ENCODE peak calls at places on chromosomes 13 and 19, in five cellular contexts. V is fibroblast of pulmonary artery, I is BE2C, Y is kidney epithelial cell, Z is HFF-Myc. E is an unnamed sample.

GRCh38 chr19:4456843-4457653 is 546 bp downstream of the UBXN6 start:
- DNase-seq in I (peak), Y (no peak), V (peak), Z (no peak), E (no peak)

GRCh38 chr19:45470147-45471081 is 2.6 kb downstream of the FOSB start:
- DNase-seq in Z (no peak), I (no peak), V (peak), Y (no peak), E (no peak)

GRCh38 chr13:42279080-42279479 is 7.1 kb downstream of the AKAP11 start:
- DNase-seq in Z (no peak), I (no peak), Y (no peak), V (no peak), E (no peak)

GRCh38 chr13:99911965-99912566 is 59.5 kb downstream of the ZIC5 start:
- DNase-seq in Y (no peak), Z (no peak), I (no peak), V (no peak), E (no peak)

GRCh38 chr13:71629167-71629566 is 237.8 kb downstream of the DACH1 start:
- DNase-seq in Y (no peak), V (no peak), Z (no peak), I (no peak), E (no peak)

GRCh38 chr19:14149509-14149994 is 13.2 kb upstream of the ASF1B start:
- DNase-seq in Z (no peak), Y (no peak), I (peak), V (peak), E (no peak)

GRCh38 chr19:18441804-18442788 is 4.2 kb upstream of the ISYNA1 start:
- DNase-seq in Y (no peak), V (no peak), I (no peak), Z (no peak), E (no peak)

GRCh38 chr13:30121666-30122065 is 185.7 kb downstream of the KATNAL1 start:
- DNase-seq in I (no peak), Z (no peak), V (no peak), Y (no peak), E (no peak)

GRCh38 chr19:50222691-50223438 is 19.4 kb downstream of the MYH14 start:
- DNase-seq in Y (no peak), V (no peak), Z (no peak), I (no peak), E (no peak)

GRCh38 chr13:21741396-21741795 is 70.5 kb downstream of the FGF9 start:
- DNase-seq in Y (no peak), Z (no peak), I (no peak), V (no peak), E (no peak)

GRCh38 chr13:71626396-71626795 is 240.6 kb downstream of the DACH1 start:
- DNase-seq in V (no peak), Y (no peak), I (no peak), Z (no peak), E (no peak)

GRCh38 chr13:45949161-45949560 is 97.6 kb upstream of the SIAH3 start:
- DNase-seq in I (no peak), V (no peak), Y (no peak), Z (no peak), E (peak)

GRCh38 chr13:74070065-74070464 is 64.1 kb downstream of the KLF12 start:
- DNase-seq in V (no peak), I (no peak), Y (no peak), Z (no peak), E (no peak)

GRCh38 chr19:11560404-11560988 is 1.5 kb upstream of the ELOF1 start:
- DNase-seq in V (peak), I (peak), Z (peak), Y (no peak), E (no peak)

GRCh38 chr19:33175886-33176669 is 18.1 kb upstream of the LRP3 start:
- DNase-seq in Z (no peak), I (peak), Y (no peak), V (peak), E (no peak)

GRCh38 chr19:46607441-46607841 is 6.3 kb downstream of the CALM3 start:
- DNase-seq in Y (no peak), Z (no peak), V (no peak), I (no peak), E (no peak)

GRCh38 chr13:78015782-78016181 is 97.2 kb upstream of the EDNRB start:
- DNase-seq in Y (no peak), Z (no peak), I (no peak), V (peak), E (no peak)

GRCh38 chr13:85700909-85701308 is 98.3 kb downstream of the SLITRK6 start:
- DNase-seq in V (no peak), I (no peak), Y (no peak), Z (no peak), E (no peak)

GRCh38 chr13:50071399-50071798 is 56.2 kb downstream of the KCNRG start:
- DNase-seq in V (no peak), I (no peak), Y (no peak), Z (no peak), E (no peak)

GRCh38 chr19:4745986-4746385 is 22.3 kb upstream of the DPP9 start:
- DNase-seq in V (no peak), Z (no peak), Y (no peak), I (no peak), E (no peak)

GRCh38 chr13:76522083-76522755 is 364.0 kb downstream of the KCTD12 start:
- DNase-seq in Y (no peak), V (peak), I (peak), Z (peak), E (no peak)

GRCh38 chr19:49585023-49585422 is 3.9 kb downstream of the PRRG2 start:
- DNase-seq in I (peak), V (no peak), Z (no peak), Y (no peak), E (no peak)

GRCh38 chr13:59780058-59780457 is 383.7 kb downstream of the DIAPH3 start:
- DNase-seq in Z (no peak), V (no peak), Y (no peak), I (no peak), E (no peak)

GRCh38 chr13:91133941-91134772 is 213.3 kb upstream of the MIR17HG start:
- DNase-seq in Y (no peak), Z (peak), V (peak), I (peak), E (no peak)

GRCh38 chr13:35826626-35827254 is 304.4 kb downstream of the DCLK1 start:
- DNase-seq in Z (no peak), Y (no peak), I (no peak), V (no peak), E (no peak)

GRCh38 chr19:30344446-30345425 is 27.4 kb upstream of the ZNF536 start:
- DNase-seq in Y (no peak), V (no peak), I (peak), Z (no peak), E (no peak)

GRCh38 chr13:77300176-77301141 is 26.4 kb downstream of the MYCBP2 start:
- DNase-seq in Z (no peak), I (no peak), V (peak), Y (no peak), E (peak)

GRCh38 chr13:27607125-27607524 is 13.2 kb downstream of the LNX2 start:
- DNase-seq in Z (peak), V (peak), Y (peak), I (no peak), E (peak)

GRCh38 chr13:97945342-97945741 is 8.1 kb upstream of the IPO5 start:
- DNase-seq in Z (no peak), Y (no peak), V (no peak), I (no peak), E (no peak)

GRCh38 chr19:46426035-46426505 is 2.7 kb downstream of the PNMA8C start:
- DNase-seq in I (no peak), Y (peak), V (no peak), Z (no peak), E (no peak)

GRCh38 chr19:6501740-6502648 is at the start of gene TUBB4A:
- DNase-seq in I (peak), Y (no peak), Z (no peak), V (no peak), E (no peak)

DNA sequence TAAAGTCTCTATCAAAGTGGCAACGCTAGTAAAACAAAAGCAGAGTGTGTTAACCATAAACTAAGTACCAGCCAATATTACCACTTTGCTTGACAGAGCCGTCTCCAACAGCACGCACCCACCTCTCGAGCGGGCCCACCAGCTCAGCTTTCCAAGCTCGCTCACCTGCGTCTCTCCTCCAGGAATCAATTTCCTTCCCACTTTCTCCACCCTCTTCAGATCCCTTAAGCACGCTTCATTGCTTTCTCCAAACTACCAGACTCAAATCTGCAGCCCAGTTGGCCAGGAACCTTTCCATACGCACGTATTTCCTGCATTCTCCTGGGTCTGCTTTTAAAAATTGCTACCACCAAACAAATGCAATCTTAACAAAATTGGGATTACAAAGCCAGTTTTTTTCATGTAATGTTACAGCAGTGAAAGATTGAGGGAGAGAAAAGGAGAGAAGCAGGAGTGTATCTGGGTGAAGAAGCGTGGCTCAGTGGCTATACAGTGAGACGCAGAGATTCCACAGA is 1.5 kb downstream of the ENOX1 start:
- DNase-seq in V (no peak), Y (no peak), Z (no peak), I (no peak), E (no peak)
- H3K4me3 ChIP-seq in V (peak), Y (peak), Z (peak), I (peak), E (peak)

GRCh38 chr19:16327131-16327450 is 2.5 kb downstream of the KLF2 start:
- DNase-seq in Y (no peak), Z (no peak), V (peak), I (no peak), E (no peak)

GRCh38 chr19:16330368-16330801 is 5.8 kb downstream of the KLF2 start:
- DNase-seq in Y (peak), V (peak), I (peak), Z (no peak), E (no peak)

GRCh38 chr19:16327911-16328823 is 3.5 kb downstream of the KLF2 start:
- DNase-seq in I (no peak), Y (no peak), Z (no peak), V (peak), E (no peak)

GRCh38 chr19:16327501-16327900 is 2.9 kb downstream of the KLF2 start:
- DNase-seq in Y (no peak), V (peak), Z (no peak), I (no peak), E (no peak)

DNA sequence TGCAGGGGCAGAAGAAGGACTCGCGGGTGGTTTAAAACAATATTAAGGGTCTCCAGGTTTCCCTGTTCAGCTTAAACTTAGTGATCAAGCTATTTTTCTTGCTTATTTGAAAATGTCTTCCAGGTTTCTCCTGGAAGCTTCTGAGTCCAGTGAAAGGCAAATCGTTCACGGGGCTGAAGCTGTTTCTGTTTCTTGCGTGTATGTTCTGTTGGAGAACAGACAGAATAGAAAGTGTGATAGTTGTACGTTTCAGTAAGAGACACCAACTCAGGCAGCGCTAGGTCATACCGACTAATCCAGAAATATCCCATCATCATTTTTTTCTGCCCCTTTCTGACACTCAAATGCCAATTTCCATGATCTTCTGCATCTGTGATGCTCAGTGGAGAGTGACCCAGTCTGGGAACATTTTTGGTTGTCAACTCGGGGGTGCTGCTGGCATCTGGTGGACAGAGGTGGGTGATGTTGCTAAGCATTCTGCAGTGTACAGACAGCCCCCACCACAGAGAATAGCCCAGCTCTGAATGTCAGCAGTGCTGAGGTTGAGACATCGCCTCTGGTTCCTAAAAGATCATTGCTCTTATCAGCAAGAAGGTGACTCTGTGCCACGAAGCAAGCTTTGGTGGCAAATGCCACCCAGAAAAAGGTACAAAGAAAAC is 4.3 kb downstream of the KLF2 start:
- DNase-seq in V (peak), I (no peak), Y (no peak), Z (no peak), E (no peak)
- H3K4me3 ChIP-seq in V (peak), I (no peak), Y (no peak), Z (no peak), E (no peak)

DNA sequence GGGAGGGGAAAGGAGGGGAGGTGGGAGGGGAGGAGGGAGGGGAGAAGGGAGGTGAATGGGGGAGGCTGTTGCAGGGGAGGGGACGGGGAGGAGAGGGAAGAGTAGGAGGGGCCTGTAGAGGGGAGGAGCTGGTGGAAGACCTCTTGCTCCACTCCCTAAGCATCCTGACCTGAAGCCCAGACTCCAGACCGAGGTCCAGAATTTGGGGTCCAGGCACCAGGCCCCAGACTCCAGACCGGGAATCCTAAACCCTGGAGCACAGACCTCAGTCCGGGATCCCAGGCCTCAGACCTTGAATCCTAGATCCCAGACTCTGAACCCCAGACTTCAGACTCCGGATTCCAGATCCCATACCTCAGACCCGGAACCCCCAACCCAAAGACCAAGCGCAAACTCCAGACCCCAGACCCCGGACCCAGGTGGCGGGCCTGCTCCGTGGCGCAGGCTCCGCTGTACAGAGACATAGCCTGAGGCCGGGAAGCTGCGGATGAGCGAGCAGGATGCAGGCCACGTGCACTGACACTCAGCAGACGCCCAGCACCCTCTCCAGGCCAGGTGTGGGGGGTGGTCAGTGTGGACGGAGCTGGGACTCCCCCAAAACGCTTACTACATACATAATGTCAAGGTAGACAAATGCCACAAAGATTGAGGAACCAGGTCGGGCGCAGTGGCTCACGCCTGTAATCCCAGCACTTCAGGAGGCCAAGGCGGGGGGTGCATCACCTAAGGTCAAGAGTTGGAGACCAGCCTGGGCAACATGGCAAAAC is 710 bp upstream of the BTBD2 start:
- DNase-seq in Z (no peak), Y (no peak), V (peak), I (peak), E (peak)
- H3K4me3 ChIP-seq in Z (peak), Y (peak), V (peak), I (peak), E (peak)

GRCh38 chr13:68850160-68850559 is 1257.5 kb upstream of the ATXN8OS start:
- DNase-seq in V (no peak), I (no peak), Z (no peak), Y (no peak), E (no peak)
- H3K4me3 ChIP-seq in V (no peak), I (no peak), Z (no peak), Y (no peak), E (no peak)

DNA sequence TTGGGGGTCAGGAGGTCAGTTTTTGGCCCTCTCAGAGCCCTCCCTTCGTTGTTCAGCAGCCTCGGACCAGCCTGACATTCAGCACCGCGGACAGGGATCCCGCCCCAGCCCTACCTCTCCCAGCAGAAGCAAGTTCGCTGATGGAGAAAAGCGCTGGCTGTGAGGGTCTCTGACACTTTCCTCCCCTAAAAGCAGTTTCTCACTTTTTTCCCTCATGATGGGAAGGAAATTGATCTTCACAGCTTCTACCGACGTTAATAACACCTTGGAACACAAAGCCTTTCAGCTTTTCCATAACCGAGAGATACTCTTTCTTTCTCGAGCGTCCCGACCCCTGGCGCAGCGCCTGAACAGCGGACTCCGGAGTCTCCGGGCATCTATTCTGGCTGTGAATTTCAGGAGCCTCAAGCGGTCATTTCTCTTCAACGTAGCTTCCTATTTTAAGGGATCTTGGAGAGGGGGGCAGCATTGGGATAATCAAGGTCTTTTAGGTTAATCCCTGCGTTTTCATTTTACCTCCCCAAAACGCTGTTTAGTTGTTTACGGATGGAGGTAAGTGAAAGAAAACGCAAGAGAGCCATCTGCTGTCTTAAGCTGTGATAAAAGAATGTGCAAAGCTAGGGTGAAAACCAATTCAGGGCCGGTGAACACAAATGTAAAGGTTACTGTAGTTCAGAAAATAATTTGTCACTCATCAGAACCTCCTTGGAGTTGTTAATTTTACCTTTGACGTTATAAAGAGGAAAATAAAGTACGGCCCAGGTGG is 467.2 kb downstream of the ITGBL1 start:
- DNase-seq in Z (no peak), I (peak), Y (no peak), V (peak), E (no peak)
- H3K4me3 ChIP-seq in Z (no peak), I (peak), Y (peak), V (no peak), E (no peak)